ENCODE peak calls at places on chromosomes 1 and 21, in eight cellular contexts. E is sigmoid colon; Z is NCI-H774; Q is activated CD8-positive, alpha-beta T cell treated with anti-CD3 and anti-CD28 coated beads, Interleukin-2, amount 10 ng/mL, durations not matched to agents 7 days and 5 days; T is activated naive CD8-positive, alpha-beta T cell treated with anti-CD3 and anti-CD28 coated beads, Interleukin-2, amount 50 U/mL, for 24 hours; U is hypothalamus; S is NCI-H1105; C is activated T-helper 1 cell treated with Interleukin-2 at 50 U/mL for 16 hours. H is an unnamed sample.

GRCh38 chr1:222375656-222376055 is 172.2 kb downstream of the HHIPL2 start:
- DNase-seq in T (no peak), Q (no peak), U (no peak), S (no peak), Z (no peak), E (no peak), C (no peak), H (no peak)

GRCh38 chr1:109273570-109274288 is 9.2 kb downstream of the PSRC1 start:
- DNase-seq in U (no peak), Z (no peak), Q (no peak), S (no peak), E (no peak), T (no peak), C (no peak), H (no peak)

GRCh38 chr1:20271498-20272400 is 18.9 kb upstream of the VWA5B1 start:
- DNase-seq in T (no peak), Q (no peak), Z (no peak), C (no peak), U (no peak), E (no peak), S (no peak), H (peak; percentile 66)

GRCh38 chr1:99264201-99265021 is at the start of gene PLPPR4:
- DNase-seq in Q (no peak), C (no peak), E (peak; percentile 63), Z (peak; percentile 52), S (peak; percentile 48), T (peak; percentile 5), U (peak; percentile 57), H (peak; percentile 61)

GRCh38 chr1:97489834-97490233 is 431.0 kb downstream of the DPYD start:
- DNase-seq in Q (no peak), Z (no peak), E (no peak), S (no peak), T (no peak), U (no peak), C (no peak), H (no peak)

GRCh38 chr1:87359586-87359985 is 30.9 kb downstream of the LMO4 start:
- DNase-seq in C (no peak), E (no peak), Z (no peak), U (no peak), S (no peak), T (no peak), Q (no peak), H (no peak)

GRCh38 chr1:107183011-107183410 is 42.2 kb downstream of the NTNG1 start:
- DNase-seq in S (no peak), U (no peak), E (no peak), Z (no peak), Q (no peak), C (no peak), T (no peak), H (no peak)

GRCh38 chr21:39110431-39110830 is 72.8 kb downstream of the PSMG1 start:
- DNase-seq in Q (no peak), Z (no peak), C (no peak), U (no peak), S (no peak), E (no peak), T (no peak), H (no peak)

GRCh38 chr1:111197598-111198289 is 2.7 kb downstream of the DENND2D start:
- DNase-seq in Z (no peak), S (no peak), C (no peak), Q (peak; percentile 76), E (no peak), U (no peak), T (peak; percentile 66), H (no peak)

GRCh38 chr1:90784186-90784847 is 67.2 kb upstream of the BARHL2 start:
- DNase-seq in C (no peak), Q (no peak), Z (no peak), U (no peak), T (no peak), E (no peak), S (no peak), H (no peak)

GRCh38 chr1:106831511-106831910 is 225.0 kb upstream of the PRMT6 start:
- DNase-seq in E (no peak), Q (no peak), T (no peak), U (no peak), S (no peak), C (no peak), Z (no peak), H (peak; percentile 68)

GRCh38 chr1:44012941-44013609 is 18.2 kb downstream of the SLC6A9 start:
- DNase-seq in C (no peak), S (no peak), U (peak; percentile 43), E (no peak), T (no peak), Z (no peak), Q (no peak), H (no peak)

GRCh38 chr1:34843392-34844251 is 15.9 kb downstream of the SMIM12 start:
- DNase-seq in T (no peak), U (no peak), S (no peak), Z (no peak), C (no peak), Q (no peak), E (no peak), H (no peak)

GRCh38 chr1:198620951-198621824 is 17.7 kb upstream of the PTPRC start:
- DNase-seq in U (no peak), E (no peak), S (no peak), Q (peak; percentile 86), C (peak; percentile 44), Z (no peak), T (peak; percentile 71), H (no peak)

GRCh38 chr21:39189857-39190604 is 6.8 kb upstream of the PSMG1 start:
- DNase-seq in Z (no peak), Q (no peak), T (no peak), E (no peak), U (no peak), C (no peak), S (no peak), H (no peak)

GRCh38 chr1:117810553-117810952 is 118.9 kb downstream of the GDAP2 start:
- DNase-seq in Q (no peak), S (no peak), Z (no peak), U (no peak), C (no peak), T (no peak), E (no peak), H (no peak)

GRCh38 chr21:44529011-44529421 is 11.0 kb downstream of the KRTAP10-1 start:
- DNase-seq in S (no peak), E (peak; percentile 42), C (no peak), Q (no peak), U (no peak), Z (no peak), T (no peak), H (no peak)

GRCh38 chr1:7097938-7098592 is 312.8 kb downstream of the CAMTA1 start:
- DNase-seq in S (no peak), T (no peak), E (no peak), C (no peak), U (no peak), Q (no peak), Z (no peak), H (no peak)

GRCh38 chr1:109610609-109611307 is 8.7 kb downstream of the GNAT2 start:
- DNase-seq in U (no peak), E (no peak), T (no peak), Z (no peak), Q (no peak), S (no peak), C (no peak), H (no peak)

GRCh38 chr21:17673261-17674020 is 60.7 kb upstream of the BTG3 start:
- DNase-seq in Q (no peak), Z (no peak), E (no peak), T (no peak), S (no peak), U (no peak), C (no peak), H (peak; percentile 58)

GRCh38 chr1:216464489-216464888 is 41.2 kb upstream of the USH2A start:
- DNase-seq in E (no peak), Z (no peak), U (no peak), C (no peak), T (no peak), Q (no peak), S (no peak), H (no peak)

GRCh38 chr21:28699591-28700259 is 293.0 kb downstream of the LTN1 start:
- DNase-seq in Q (no peak), E (no peak), U (no peak), Z (no peak), T (no peak), C (no peak), S (no peak), H (no peak)

GRCh38 chr1:212485218-212485609 is 52.5 kb downstream of the NENF start:
- DNase-seq in E (no peak), C (no peak), T (no peak), Z (no peak), U (no peak), S (no peak), Q (no peak), H (no peak)